ENCODE peak calls at places on chromosomes 2 and 18, in eight cellular contexts. X, B, E, F, P, U, D and J are unnamed samples.

GRCh38 chr2:3466966-3467365 is 52.4 kb downstream of the ADI1 start:
- DNase-seq in B (no peak), F (no peak), D (no peak), U (no peak), P (no peak), E (no peak), X (no peak), J (no peak)

GRCh38 chr2:82498777-82499443 is 1960.2 kb downstream of the SUCLG1 start:
- DNase-seq in E (no peak), D (no peak), F (no peak), P (no peak), U (no peak), X (no peak), B (no peak), J (no peak)

GRCh38 chr2:203352604-203353255 is 24.5 kb downstream of the ABI2 start:
- DNase-seq in B (no peak), X (no peak), D (no peak), U (no peak), E (no peak), P (no peak), F (no peak), J (no peak)

GRCh38 chr2:86417961-86418360 is 23.2 kb upstream of the KDM3A start:
- DNase-seq in B (no peak), F (no peak), D (no peak), E (no peak), U (peak; percentile 41), X (no peak), P (no peak), J (no peak)

GRCh38 chr18:49018553-49018943 is 67.8 kb upstream of the SMAD7 start:
- DNase-seq in E (no peak), F (no peak), X (no peak), B (no peak), U (no peak), D (no peak), P (no peak), J (no peak)

GRCh38 chr2:69217333-69218080 is 169.5 kb downstream of the GFPT1 start:
- DNase-seq in X (no peak), U (no peak), F (no peak), D (no peak), B (no peak), E (no peak), P (no peak), J (no peak)

GRCh38 chr2:8922431-8922830 is 81.1 kb downstream of the MBOAT2 start:
- DNase-seq in U (peak; percentile 61), B (no peak), X (no peak), F (no peak), D (peak; percentile 20), E (no peak), P (no peak), J (no peak)

GRCh38 chr18:61992923-61993322 is 100.1 kb upstream of the RNF152 start:
- DNase-seq in E (no peak), F (no peak), B (peak; percentile 54), U (peak; percentile 72), X (no peak), P (no peak), D (no peak), J (no peak)

GRCh38 chr2:216001612-216002215 is 11.6 kb downstream of the MREG start:
- DNase-seq in U (no peak), B (no peak), E (no peak), X (no peak), F (no peak), D (no peak), P (no peak), J (no peak)

GRCh38 chr2:14451312-14451711 is 181.2 kb upstream of the LRATD1 start:
- DNase-seq in D (no peak), F (no peak), P (no peak), X (no peak), E (no peak), U (no peak), B (no peak), J (no peak)

GRCh38 chr18:76885011-76885410 is 62.7 kb downstream of the ZNF236 start:
- DNase-seq in X (no peak), B (no peak), D (no peak), E (no peak), F (no peak), P (no peak), U (no peak), J (no peak)

GRCh38 chr2:119981896-119982295 is 31.0 kb upstream of the EPB41L5 start:
- DNase-seq in X (no peak), B (no peak), E (no peak), F (no peak), P (no peak), D (no peak), U (no peak), J (no peak)

GRCh38 chr18:54238181-54238936 is 13.9 kb upstream of the MBD2 start:
- DNase-seq in U (no peak), D (no peak), B (no peak), E (no peak), X (no peak), F (no peak), P (no peak), J (no peak)

DNA sequence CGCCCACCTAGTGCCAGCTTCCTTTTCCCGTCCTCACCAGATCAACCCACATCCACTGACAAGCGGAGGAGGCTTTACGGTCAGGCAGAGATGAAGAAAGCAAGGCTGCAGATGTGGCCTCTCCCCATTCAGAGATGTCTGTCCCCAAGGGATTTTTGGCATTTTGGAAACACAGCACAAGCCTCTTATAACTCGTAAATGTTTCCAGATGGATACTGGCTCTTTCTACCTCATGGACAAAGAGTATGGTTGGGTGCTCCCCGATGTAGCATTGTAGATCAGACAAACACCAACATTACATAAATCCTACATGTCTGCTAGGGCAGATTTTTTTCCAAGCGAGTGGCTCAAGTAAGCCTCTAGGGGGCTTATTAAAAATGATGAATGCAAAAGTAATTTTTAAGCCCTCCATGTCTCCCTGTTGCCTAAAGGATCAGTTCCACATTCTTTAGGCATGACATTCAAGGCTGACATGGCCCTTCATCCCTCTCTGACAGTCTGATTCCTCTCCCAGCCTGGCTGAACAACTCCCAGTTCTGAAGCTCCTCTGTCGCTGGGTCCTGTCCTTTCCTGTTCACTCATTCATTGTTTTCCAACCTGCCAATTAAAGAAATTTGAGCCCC is 11.7 kb downstream of the VIT start:
- DNase-seq in D (no peak), P (no peak), B (peak; percentile 87), X (no peak), F (no peak), U (peak; percentile 17), E (no peak), J (no peak)
- TF ChIP-seq CTCF in D (no peak), P (no peak), B (peak; percentile 41), X (no peak), F (peak; percentile 33), U (no peak), E (peak; percentile 17), J (no peak)

GRCh38 chr2:50513724-50514123 is 518.2 kb downstream of the NRXN1 start:
- DNase-seq in B (no peak), E (no peak), F (no peak), U (no peak), P (no peak), D (no peak), X (no peak), J (no peak)
- TF ChIP-seq CTCF in B (no peak), E (peak; percentile 30), F (peak; percentile 30), U (no peak), P (peak; percentile 36), D (no peak), X (no peak), J (no peak)

GRCh38 chr2:104546537-104546936 is 307.4 kb upstream of the POU3F3 start:
- DNase-seq in B (no peak), P (no peak), E (no peak), D (no peak), F (no peak), U (no peak), X (no peak), J (no peak)
- TF ChIP-seq CTCF in B (no peak), P (no peak), E (no peak), D (no peak), F (no peak), U (no peak), X (no peak), J (no peak)

GRCh38 chr2:217959723-217960122 is 43.1 kb downstream of the TNS1 start:
- DNase-seq in E (no peak), D (no peak), F (no peak), P (no peak), X (no peak), U (peak; percentile 31), B (no peak), J (no peak)
- TF ChIP-seq CTCF in E (no peak), D (no peak), F (no peak), P (no peak), X (no peak), U (no peak), B (no peak), J (no peak)

GRCh38 chr2:205902041-205902898 is 183.7 kb downstream of the INO80D start:
- DNase-seq in X (no peak), P (no peak), F (no peak), E (no peak), U (peak; percentile 46), D (peak; percentile 17), B (no peak), J (no peak)
- TF ChIP-seq CTCF in X (no peak), P (no peak), F (no peak), E (no peak), U (no peak), D (no peak), B (no peak), J (no peak)

DNA sequence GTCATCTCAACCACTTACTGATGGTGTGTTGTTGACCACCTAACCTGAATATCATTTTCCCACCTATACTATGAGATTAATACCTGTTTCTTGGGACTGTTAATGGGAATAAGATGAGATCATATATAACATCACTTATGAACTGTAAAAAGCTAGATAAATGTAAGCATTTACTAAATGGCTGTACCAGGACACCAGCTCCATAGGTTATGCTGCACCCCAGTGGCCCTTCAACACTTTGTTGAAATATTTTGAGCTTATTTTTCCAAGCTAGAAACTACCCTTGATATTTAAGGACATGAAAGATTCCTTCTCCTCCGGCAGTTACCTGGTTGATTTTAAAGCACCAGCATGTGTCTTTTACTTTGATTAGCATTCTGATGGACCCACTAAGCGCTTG is 138.0 kb upstream of the CDCA7 start:
- DNase-seq in U (no peak), F (no peak), X (no peak), D (no peak), E (no peak), B (no peak), P (no peak), J (no peak)
- TF ChIP-seq CTCF in U (no peak), F (no peak), X (no peak), D (peak; percentile 1), E (no peak), B (no peak), P (no peak), J (no peak)